ENCODE peak calls at places on chromosome 21, in four cellular contexts. P is mucosa of descending colon, Z is fibroblast of villous mesenchyme, L is endothelial cell of umbilical vein. E is an unnamed sample.

GRCh38 chr21:36882776-36883175 is 83.7 kb downstream of the HLCS start:
- DNase-seq in L (no peak), Z (peak), P (no peak), E (no peak)

GRCh38 chr21:37266515-37267221 is 466 bp downstream of the VPS26C start:
- DNase-seq in L (peak), P (no peak), Z (peak), E (peak)

GRCh38 chr21:43585924-43586411 is 73.3 kb downstream of the HSF2BP start:
- DNase-seq in L (peak), P (no peak), Z (peak), E (no peak)

GRCh38 chr21:43943512-43944110 is 68.5 kb upstream of the TRAPPC10 start:
- DNase-seq in P (peak), L (no peak), Z (no peak), E (no peak)

GRCh38 chr21:40830836-40831235 is 16.1 kb downstream of the DSCAM start:
- DNase-seq in Z (no peak), L (no peak), P (no peak), E (no peak)

GRCh38 chr21:41419921-41420862 is 5.8 kb upstream of the MX1 start:
- DNase-seq in P (peak), L (peak), Z (peak), E (peak)

GRCh38 chr21:29849735-29850176 is 90.0 kb downstream of the GRIK1 start:
- DNase-seq in L (peak), P (no peak), Z (peak), E (no peak)

GRCh38 chr21:22584308-22584707 is 1586.1 kb downstream of the NCAM2 start:
- DNase-seq in L (no peak), P (no peak), Z (no peak), E (no peak)

GRCh38 chr21:42799948-42800347 is 79.4 kb downstream of the WDR4 start:
- DNase-seq in Z (no peak), L (no peak), P (no peak), E (no peak)

GRCh38 chr21:36178349-36178748 is 21.7 kb downstream of the DOP1B start:
- DNase-seq in P (no peak), L (no peak), Z (no peak), E (no peak)

GRCh38 chr21:31634993-31635392 is 24.5 kb upstream of the SOD1 start:
- DNase-seq in Z (no peak), P (no peak), L (no peak), E (no peak)

GRCh38 chr21:35814858-35815619 is 245.3 kb downstream of the SETD4 start:
- DNase-seq in L (no peak), Z (no peak), P (no peak), E (no peak)

GRCh38 chr21:45067462-45068285 is 6.7 kb upstream of the ADARB1 start:
- DNase-seq in P (no peak), L (no peak), Z (no peak), E (no peak)

GRCh38 chr21:25186278-25186677 is 421.0 kb downstream of the MRPL39 start:
- DNase-seq in Z (no peak), L (no peak), P (no peak), E (no peak)

GRCh38 chr21:44365251-44365966 is 12.0 kb downstream of the TRPM2 start:
- DNase-seq in Z (no peak), P (no peak), L (no peak), E (no peak)

GRCh38 chr21:17829472-17829871 is 10.3 kb upstream of the C21orf91 start:
- DNase-seq in Z (peak), L (no peak), P (no peak), E (no peak)

GRCh38 chr21:36288651-36289243 is 31.2 kb upstream of the MORC3 start:
- DNase-seq in Z (peak), L (no peak), P (no peak), E (no peak)

GRCh38 chr21:31145271-31145801 is 107.1 kb upstream of the KRTAP19-8 start:
- DNase-seq in L (no peak), P (no peak), Z (peak), E (no peak)

GRCh38 chr21:37128069-37128468 is 55.0 kb downstream of the TTC3 start:
- DNase-seq in L (no peak), Z (no peak), P (no peak), E (no peak)

GRCh38 chr21:34983680-34984086 is 65.4 kb downstream of the RUNX1 start:
- DNase-seq in L (peak), Z (no peak), P (no peak), E (no peak)

GRCh38 chr21:19853709-19854575 is 1144.3 kb upstream of the NCAM2 start:
- DNase-seq in L (no peak), Z (no peak), P (no peak), E (peak)

GRCh38 chr21:44083631-44084291 is 23.4 kb upstream of the PWP2 start:
- DNase-seq in L (peak), P (no peak), Z (no peak), E (no peak)

GRCh38 chr21:42629856-42630410 is 23.5 kb upstream of the PDE9A start:
- DNase-seq in P (no peak), L (no peak), Z (no peak), E (no peak)

GRCh38 chr21:35818597-35818996 is 241.7 kb downstream of the SETD4 start:
- DNase-seq in L (no peak), Z (no peak), P (no peak), E (no peak)

GRCh38 chr21:17903029-17903806 is 84.1 kb upstream of the C21orf91 start:
- DNase-seq in L (peak), P (no peak), Z (peak), E (no peak)

GRCh38 chr21:18951291-18952038 is 547.9 kb upstream of the TMPRSS15 start:
- DNase-seq in P (no peak), Z (no peak), L (no peak), E (peak)

DNA sequence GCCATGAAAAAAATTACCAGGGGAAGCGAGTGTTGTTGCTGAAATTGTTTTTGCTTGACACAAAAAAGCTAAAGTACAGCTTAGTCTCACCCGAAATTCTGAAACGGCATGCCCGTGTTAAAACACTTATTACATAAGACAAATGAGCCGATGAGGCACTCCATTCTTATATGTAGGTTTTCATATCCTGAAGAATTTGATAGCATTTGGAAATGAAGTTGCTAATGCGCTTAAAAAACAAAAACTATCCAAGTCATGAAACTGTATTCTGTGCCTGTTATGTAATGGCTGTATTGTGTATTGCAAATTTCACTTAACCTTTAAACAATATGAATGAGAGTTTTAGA is 1.4 kb upstream of the NRIP1 start:
- DNase-seq in P (no peak), Z (peak), L (peak), E (no peak)
- H3K4me3 ChIP-seq in P (peak), Z (peak), L (peak), E (peak)

GRCh38 chr21:33642896-33643657 is 776 bp downstream of the ITSN1 start:
- DNase-seq in L (peak), Z (peak), P (peak), E (peak)

GRCh38 chr21:33645730-33646129 is 3.4 kb downstream of the ITSN1 start:
- DNase-seq in P (no peak), L (no peak), Z (no peak), E (no peak)

GRCh38 chr21:33642027-33642895 is at the start of gene ITSN1:
- DNase-seq in L (peak), Z (peak), P (peak), E (peak)

GRCh38 chr21:33644383-33645074 is 2.2 kb downstream of the ITSN1 start:
- DNase-seq in L (peak), Z (peak), P (no peak), E (no peak)

GRCh38 chr21:33643658-33644311 is 1.5 kb downstream of the ITSN1 start:
- DNase-seq in Z (peak), P (no peak), L (peak), E (no peak)
- H3K4me3 ChIP-seq in Z (peak), P (no peak), L (peak), E (peak)

GRCh38 chr21:16418663-16419062 is 688.9 kb downstream of the USP25 start:
- DNase-seq in Z (no peak), P (no peak), L (no peak), E (no peak)
- H3K4me3 ChIP-seq in Z (no peak), P (no peak), L (no peak), E (no peak)

DNA sequence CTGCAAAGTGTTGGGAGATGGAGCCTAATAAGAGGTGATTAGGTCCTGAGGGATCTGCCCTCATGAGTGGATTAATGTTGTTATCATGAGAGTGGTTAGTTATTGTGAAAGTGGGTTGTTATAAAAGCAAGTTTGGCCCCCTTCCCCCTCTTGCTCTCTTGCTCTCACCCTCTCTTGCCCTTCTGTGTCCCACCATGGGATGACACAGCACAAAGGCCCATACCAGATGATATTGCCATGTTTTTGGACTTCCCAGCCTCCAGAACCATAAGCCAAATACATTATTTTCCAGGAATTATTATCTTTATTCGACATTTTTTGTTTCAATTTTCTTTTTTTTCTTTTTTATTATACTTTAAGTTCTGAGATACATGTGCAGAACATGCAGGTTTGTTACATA is 41.4 kb upstream of the IGSF5 start:
- DNase-seq in L (no peak), P (no peak), Z (no peak), E (no peak)
- H3K4me3 ChIP-seq in L (no peak), P (no peak), Z (no peak), E (no peak)

DNA sequence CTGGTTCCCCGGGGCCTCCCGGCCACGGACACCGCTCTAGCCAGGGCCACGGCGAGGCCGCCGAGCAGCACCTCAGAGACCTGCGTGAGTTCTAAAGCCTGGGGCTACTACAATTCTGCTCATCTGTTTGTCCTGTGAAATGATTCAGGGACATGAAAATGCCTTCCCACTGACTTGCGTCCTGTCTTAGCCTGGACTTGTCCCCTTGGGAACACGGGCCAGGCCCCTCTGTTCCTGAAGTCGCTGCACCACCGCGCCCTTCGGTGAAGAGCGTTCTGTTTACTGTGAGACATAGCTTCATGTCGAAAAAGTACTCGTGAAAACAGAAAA is 11.9 kb downstream of the YBEY start:
- DNase-seq in P (no peak), L (peak), Z (peak), E (no peak)
- H3K4me3 ChIP-seq in P (no peak), L (peak), Z (peak), E (peak)

DNA sequence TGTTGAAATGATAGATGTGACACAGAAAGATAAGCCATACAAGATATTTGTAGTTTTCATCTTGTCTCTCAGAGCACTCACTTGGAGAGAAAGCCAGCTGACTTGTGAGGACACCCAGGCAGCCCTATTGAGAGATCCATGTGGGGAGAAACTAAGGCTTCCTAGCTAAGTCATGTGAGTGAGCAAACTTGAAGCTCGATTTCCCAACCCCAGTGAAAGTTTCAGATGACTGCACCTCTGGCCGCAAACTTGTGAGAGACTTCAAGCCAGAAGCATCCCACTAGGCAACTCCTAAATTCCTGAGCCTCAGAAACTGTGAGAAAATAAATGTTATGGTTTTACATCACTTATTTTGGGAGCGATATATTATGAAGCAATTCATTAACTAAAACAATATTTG is 832.3 kb downstream of the LTN1 start:
- DNase-seq in P (no peak), Z (peak), L (no peak), E (no peak)
- H3K4me3 ChIP-seq in P (no peak), Z (peak), L (no peak), E (no peak)

GRCh38 chr21:27582246-27582945 is 615.5 kb upstream of the ADAMTS5 start:
- DNase-seq in P (no peak), Z (no peak), L (no peak), E (no peak)

GRCh38 chr21:27586326-27586725 is 619.4 kb upstream of the ADAMTS5 start:
- DNase-seq in P (no peak), L (no peak), Z (no peak), E (no peak)

GRCh38 chr21:27586986-27587385 is 620.1 kb upstream of the ADAMTS5 start:
- DNase-seq in Z (no peak), P (no peak), L (no peak), E (no peak)

GRCh38 chr21:27582946-27583270 is 616.0 kb upstream of the ADAMTS5 start:
- DNase-seq in L (no peak), Z (no peak), P (no peak), E (no peak)

GRCh38 chr21:27584266-27584665 is 617.4 kb upstream of the ADAMTS5 start:
- DNase-seq in P (no peak), L (no peak), Z (no peak), E (no peak)
- H3K4me3 ChIP-seq in P (no peak), L (no peak), Z (no peak), E (no peak)

GRCh38 chr21:33231526-33231925 is 1.8 kb downstream of the IFNAR2 start:
- DNase-seq in Z (no peak), L (no peak), P (no peak), E (no peak)
- H3K4me3 ChIP-seq in Z (no peak), L (peak), P (no peak), E (peak)